ENCODE peak calls at places on chromosomes 2 and 18, in ten cellular contexts. One of them, this sample, is unnamed.

GRCh38 chr18:8496186-8496585 is 113.1 kb upstream of the RAB12 start:
- DNase-seq in HFF-Myc: no peak
- DNase-seq in fibroblast of lung: peak
- DNase-seq in IMR-90: peak
- DNase-seq in astrocyte of the cerebellum: peak
- DNase-seq in mammary epithelial cell: no peak
- DNase-seq in tibial artery: no peak
- DNase-seq in RWPE1: no peak
- DNase-seq in upper lobe of right lung: no peak
- DNase-seq in HepG2: no peak
- DNase-seq in this sample: no peak

GRCh38 chr2:207483477-207483876 is 46.3 kb upstream of the CREB1 start:
- DNase-seq in RWPE1: no peak
- DNase-seq in HFF-Myc: no peak
- DNase-seq in fibroblast of lung: peak
- DNase-seq in HepG2: no peak
- DNase-seq in IMR-90: peak
- DNase-seq in upper lobe of right lung: no peak
- DNase-seq in mammary epithelial cell: no peak
- DNase-seq in astrocyte of the cerebellum: no peak
- DNase-seq in tibial artery: no peak
- DNase-seq in this sample: no peak

GRCh38 chr2:99127999-99128398 is 13.5 kb upstream of the C2orf15 start:
- DNase-seq in RWPE1: no peak
- DNase-seq in HepG2: no peak
- DNase-seq in mammary epithelial cell: no peak
- DNase-seq in HFF-Myc: no peak
- DNase-seq in fibroblast of lung: no peak
- DNase-seq in IMR-90: no peak
- DNase-seq in astrocyte of the cerebellum: no peak
- DNase-seq in tibial artery: no peak
- DNase-seq in upper lobe of right lung: no peak
- DNase-seq in this sample: no peak

GRCh38 chr2:227267406-227268115 is 57.5 kb upstream of the MFF start:
- DNase-seq in IMR-90: no peak
- DNase-seq in tibial artery: no peak
- DNase-seq in HFF-Myc: no peak
- DNase-seq in RWPE1: no peak
- DNase-seq in astrocyte of the cerebellum: no peak
- DNase-seq in mammary epithelial cell: peak
- DNase-seq in fibroblast of lung: no peak
- DNase-seq in upper lobe of right lung: no peak
- DNase-seq in HepG2: no peak
- DNase-seq in this sample: no peak

GRCh38 chr2:36902385-36903120 is 63.8 kb downstream of the STRN start:
- DNase-seq in fibroblast of lung: no peak
- DNase-seq in IMR-90: no peak
- DNase-seq in mammary epithelial cell: no peak
- DNase-seq in HFF-Myc: no peak
- DNase-seq in astrocyte of the cerebellum: no peak
- DNase-seq in RWPE1: no peak
- DNase-seq in upper lobe of right lung: no peak
- DNase-seq in tibial artery: no peak
- DNase-seq in HepG2: no peak
- DNase-seq in this sample: no peak

GRCh38 chr18:12515550-12515949 is 107.8 kb downstream of the PRELID3A start:
- DNase-seq in upper lobe of right lung: no peak
- DNase-seq in IMR-90: no peak
- DNase-seq in RWPE1: no peak
- DNase-seq in astrocyte of the cerebellum: no peak
- DNase-seq in HepG2: no peak
- DNase-seq in HFF-Myc: no peak
- DNase-seq in fibroblast of lung: no peak
- DNase-seq in mammary epithelial cell: no peak
- DNase-seq in tibial artery: no peak
- DNase-seq in this sample: no peak

GRCh38 chr2:105449083-105449482 is 50.2 kb upstream of the FHL2 start:
- DNase-seq in IMR-90: no peak
- DNase-seq in HFF-Myc: no peak
- DNase-seq in astrocyte of the cerebellum: no peak
- DNase-seq in mammary epithelial cell: no peak
- DNase-seq in upper lobe of right lung: no peak
- DNase-seq in fibroblast of lung: no peak
- DNase-seq in RWPE1: no peak
- DNase-seq in HepG2: no peak
- DNase-seq in tibial artery: no peak
- DNase-seq in this sample: no peak

GRCh38 chr2:88897718-88898117 is 206.2 kb downstream of the RPIA start:
- DNase-seq in upper lobe of right lung: no peak
- DNase-seq in HFF-Myc: no peak
- DNase-seq in astrocyte of the cerebellum: no peak
- DNase-seq in mammary epithelial cell: no peak
- DNase-seq in fibroblast of lung: no peak
- DNase-seq in IMR-90: no peak
- DNase-seq in HepG2: no peak
- DNase-seq in tibial artery: no peak
- DNase-seq in RWPE1: no peak
- DNase-seq in this sample: no peak

GRCh38 chr2:156423674-156424282 is 12.4 kb upstream of the GPD2 start:
- DNase-seq in mammary epithelial cell: no peak
- DNase-seq in fibroblast of lung: no peak
- DNase-seq in astrocyte of the cerebellum: no peak
- DNase-seq in HepG2: no peak
- DNase-seq in tibial artery: no peak
- DNase-seq in HFF-Myc: no peak
- DNase-seq in IMR-90: no peak
- DNase-seq in upper lobe of right lung: no peak
- DNase-seq in RWPE1: no peak
- DNase-seq in this sample: no peak

GRCh38 chr2:113370478-113371091 is 66.9 kb upstream of the ZNG1B start:
- DNase-seq in HepG2: peak
- DNase-seq in mammary epithelial cell: peak
- DNase-seq in HFF-Myc: peak
- DNase-seq in upper lobe of right lung: no peak
- DNase-seq in fibroblast of lung: peak
- DNase-seq in tibial artery: peak
- DNase-seq in astrocyte of the cerebellum: peak
- DNase-seq in RWPE1: peak
- DNase-seq in IMR-90: peak
- DNase-seq in this sample: peak

GRCh38 chr18:27005589-27005988 is 140.1 kb upstream of the AQP4 start:
- DNase-seq in HFF-Myc: no peak
- DNase-seq in IMR-90: no peak
- DNase-seq in mammary epithelial cell: no peak
- DNase-seq in fibroblast of lung: no peak
- DNase-seq in tibial artery: no peak
- DNase-seq in astrocyte of the cerebellum: no peak
- DNase-seq in RWPE1: peak
- DNase-seq in HepG2: peak
- DNase-seq in upper lobe of right lung: no peak
- DNase-seq in this sample: peak

GRCh38 chr2:177606636-177607035 is 214.1 kb downstream of the AGPS start:
- DNase-seq in upper lobe of right lung: no peak
- DNase-seq in HepG2: no peak
- DNase-seq in tibial artery: no peak
- DNase-seq in RWPE1: no peak
- DNase-seq in mammary epithelial cell: no peak
- DNase-seq in HFF-Myc: no peak
- DNase-seq in astrocyte of the cerebellum: no peak
- DNase-seq in fibroblast of lung: peak
- DNase-seq in IMR-90: peak
- DNase-seq in this sample: no peak

GRCh38 chr2:152387046-152387445 is 52.1 kb downstream of the FMNL2 start:
- DNase-seq in RWPE1: no peak
- DNase-seq in upper lobe of right lung: no peak
- DNase-seq in mammary epithelial cell: no peak
- DNase-seq in fibroblast of lung: peak
- DNase-seq in astrocyte of the cerebellum: no peak
- DNase-seq in IMR-90: peak
- DNase-seq in HFF-Myc: no peak
- DNase-seq in tibial artery: no peak
- DNase-seq in HepG2: no peak
- DNase-seq in this sample: no peak

GRCh38 chr2:209661286-209661685 is 110.3 kb upstream of the UNC80 start:
- DNase-seq in tibial artery: no peak
- DNase-seq in astrocyte of the cerebellum: no peak
- DNase-seq in upper lobe of right lung: no peak
- DNase-seq in HFF-Myc: no peak
- DNase-seq in mammary epithelial cell: no peak
- DNase-seq in RWPE1: no peak
- DNase-seq in fibroblast of lung: peak
- DNase-seq in HepG2: no peak
- DNase-seq in IMR-90: no peak
- DNase-seq in this sample: no peak

GRCh38 chr2:128346811-128347558 is 28.3 kb upstream of the HS6ST1 start:
- DNase-seq in HFF-Myc: no peak
- DNase-seq in tibial artery: no peak
- DNase-seq in HepG2: no peak
- DNase-seq in fibroblast of lung: no peak
- DNase-seq in astrocyte of the cerebellum: no peak
- DNase-seq in IMR-90: no peak
- DNase-seq in RWPE1: no peak
- DNase-seq in mammary epithelial cell: no peak
- DNase-seq in upper lobe of right lung: no peak
- DNase-seq in this sample: no peak

GRCh38 chr2:71611247-71611646 is 157.9 kb downstream of the DYSF start:
- DNase-seq in fibroblast of lung: no peak
- DNase-seq in tibial artery: no peak
- DNase-seq in upper lobe of right lung: peak
- DNase-seq in astrocyte of the cerebellum: no peak
- DNase-seq in RWPE1: no peak
- DNase-seq in HepG2: no peak
- DNase-seq in mammary epithelial cell: no peak
- DNase-seq in HFF-Myc: no peak
- DNase-seq in IMR-90: no peak
- DNase-seq in this sample: no peak

GRCh38 chr18:62384068-62384467 is 59.0 kb downstream of the TNFRSF11A start:
- DNase-seq in fibroblast of lung: no peak
- DNase-seq in HFF-Myc: no peak
- DNase-seq in mammary epithelial cell: no peak
- DNase-seq in IMR-90: no peak
- DNase-seq in HepG2: no peak
- DNase-seq in astrocyte of the cerebellum: no peak
- DNase-seq in upper lobe of right lung: no peak
- DNase-seq in tibial artery: no peak
- DNase-seq in RWPE1: no peak
- DNase-seq in this sample: no peak

GRCh38 chr2:164841719-164842623 is at the start of gene COBLL1:
- DNase-seq in IMR-90: peak
- DNase-seq in HepG2: peak
- DNase-seq in fibroblast of lung: peak
- DNase-seq in HFF-Myc: peak
- DNase-seq in mammary epithelial cell: peak
- DNase-seq in astrocyte of the cerebellum: peak
- DNase-seq in RWPE1: peak
- DNase-seq in upper lobe of right lung: peak
- DNase-seq in tibial artery: peak
- DNase-seq in this sample: peak

GRCh38 chr18:78240091-78240490 is 739.5 kb upstream of the SALL3 start:
- DNase-seq in astrocyte of the cerebellum: no peak
- DNase-seq in RWPE1: no peak
- DNase-seq in IMR-90: no peak
- DNase-seq in fibroblast of lung: no peak
- DNase-seq in tibial artery: no peak
- DNase-seq in HepG2: no peak
- DNase-seq in upper lobe of right lung: no peak
- DNase-seq in HFF-Myc: no peak
- DNase-seq in mammary epithelial cell: no peak
- DNase-seq in this sample: no peak

DNA sequence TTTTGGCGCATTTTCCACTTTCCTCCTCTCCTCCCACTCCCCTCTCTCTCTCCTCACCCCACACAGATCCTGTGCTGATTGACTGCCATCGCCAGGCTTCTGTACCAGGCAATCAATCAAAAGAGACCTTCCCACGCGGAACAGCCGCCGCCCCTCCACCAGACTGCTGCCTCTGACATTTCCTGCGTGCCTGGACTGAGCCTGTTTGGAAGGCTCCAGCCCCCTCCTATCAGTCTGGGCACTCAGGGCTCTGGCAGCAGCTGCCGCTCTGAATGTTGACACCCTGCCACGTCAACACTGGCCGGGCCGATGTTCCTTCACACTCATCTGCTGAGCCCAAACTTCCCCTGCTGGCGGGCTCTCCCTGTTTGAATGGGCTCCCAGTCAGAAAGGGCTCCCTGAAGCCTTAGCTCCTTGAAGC is 467.7 kb downstream of the EPHA4 start:
- DNase-seq in HepG2: no peak
- DNase-seq in mammary epithelial cell: peak
- DNase-seq in HFF-Myc: no peak
- DNase-seq in tibial artery: peak
- DNase-seq in RWPE1: peak
- DNase-seq in upper lobe of right lung: peak
- DNase-seq in fibroblast of lung: peak
- DNase-seq in astrocyte of the cerebellum: no peak
- DNase-seq in IMR-90: peak
- DNase-seq in this sample: no peak
- TF ChIP-seq CTCF in HepG2: no peak
- TF ChIP-seq CTCF in mammary epithelial cell: peak
- TF ChIP-seq CTCF in HFF-Myc: no peak
- TF ChIP-seq CTCF in tibial artery: no peak
- TF ChIP-seq CTCF in RWPE1: no peak
- TF ChIP-seq CTCF in upper lobe of right lung: no peak
- TF ChIP-seq CTCF in fibroblast of lung: peak
- TF ChIP-seq CTCF in astrocyte of the cerebellum: peak
- TF ChIP-seq CTCF in IMR-90: peak
- TF ChIP-seq CTCF in this sample: no peak

GRCh38 chr2:157504623-157505022 is 60.7 kb upstream of the CYTIP start:
- DNase-seq in upper lobe of right lung: no peak
- DNase-seq in astrocyte of the cerebellum: no peak
- DNase-seq in tibial artery: no peak
- DNase-seq in IMR-90: no peak
- DNase-seq in HFF-Myc: no peak
- DNase-seq in fibroblast of lung: no peak
- DNase-seq in HepG2: no peak
- DNase-seq in mammary epithelial cell: no peak
- DNase-seq in RWPE1: no peak
- DNase-seq in this sample: no peak
- TF ChIP-seq CTCF in upper lobe of right lung: no peak
- TF ChIP-seq CTCF in astrocyte of the cerebellum: no peak
- TF ChIP-seq CTCF in tibial artery: no peak
- TF ChIP-seq CTCF in IMR-90: no peak
- TF ChIP-seq CTCF in HFF-Myc: no peak
- TF ChIP-seq CTCF in fibroblast of lung: no peak
- TF ChIP-seq CTCF in HepG2: peak
- TF ChIP-seq CTCF in mammary epithelial cell: no peak
- TF ChIP-seq CTCF in RWPE1: no peak
- TF ChIP-seq CTCF in this sample: no peak

GRCh38 chr2:47272031-47272864 is 117.1 kb upstream of the STPG4 start:
- DNase-seq in IMR-90: peak
- DNase-seq in fibroblast of lung: peak
- DNase-seq in astrocyte of the cerebellum: no peak
- DNase-seq in RWPE1: peak
- DNase-seq in HFF-Myc: no peak
- DNase-seq in tibial artery: peak
- DNase-seq in mammary epithelial cell: peak
- DNase-seq in HepG2: no peak
- DNase-seq in upper lobe of right lung: peak
- DNase-seq in this sample: peak
- TF ChIP-seq CTCF in IMR-90: peak
- TF ChIP-seq CTCF in fibroblast of lung: peak
- TF ChIP-seq CTCF in astrocyte of the cerebellum: peak
- TF ChIP-seq CTCF in RWPE1: peak
- TF ChIP-seq CTCF in HFF-Myc: peak
- TF ChIP-seq CTCF in tibial artery: peak
- TF ChIP-seq CTCF in mammary epithelial cell: peak
- TF ChIP-seq CTCF in HepG2: peak
- TF ChIP-seq CTCF in upper lobe of right lung: peak
- TF ChIP-seq CTCF in this sample: peak

GRCh38 chr2:219405451-219405850 is 12.7 kb upstream of the DES start:
- DNase-seq in upper lobe of right lung: no peak
- DNase-seq in fibroblast of lung: no peak
- DNase-seq in astrocyte of the cerebellum: no peak
- DNase-seq in RWPE1: no peak
- DNase-seq in HFF-Myc: no peak
- DNase-seq in mammary epithelial cell: no peak
- DNase-seq in IMR-90: no peak
- DNase-seq in HepG2: no peak
- DNase-seq in tibial artery: no peak
- DNase-seq in this sample: no peak
- TF ChIP-seq CTCF in upper lobe of right lung: no peak
- TF ChIP-seq CTCF in fibroblast of lung: peak
- TF ChIP-seq CTCF in astrocyte of the cerebellum: peak
- TF ChIP-seq CTCF in RWPE1: no peak
- TF ChIP-seq CTCF in HFF-Myc: no peak
- TF ChIP-seq CTCF in mammary epithelial cell: no peak
- TF ChIP-seq CTCF in IMR-90: peak
- TF ChIP-seq CTCF in HepG2: peak
- TF ChIP-seq CTCF in tibial artery: peak
- TF ChIP-seq CTCF in this sample: no peak

This sample was measured in GM20000.